ENCODE peak calls at places on chromosomes 1 and 21, in eight cellular contexts. One of them, this sample, is unnamed.

GRCh38 chr1:215114154-215114933 is 31.8 kb downstream of the KCNK2 start:
- DNase-seq in heart left ventricle: no peak
- DNase-seq in left ventricle myocardium inferior: no peak
- DNase-seq in fibroblast of lung: peak
- DNase-seq in colonic mucosa: no peak
- DNase-seq in HFF-Myc: peak
- DNase-seq in lower leg skin: no peak
- DNase-seq in RWPE2: no peak
- DNase-seq in this sample: no peak

GRCh38 chr1:212341090-212341489 is 55.9 kb downstream of the PPP2R5A start:
- DNase-seq in heart left ventricle: no peak
- DNase-seq in lower leg skin: no peak
- DNase-seq in RWPE2: no peak
- DNase-seq in colonic mucosa: no peak
- DNase-seq in HFF-Myc: no peak
- DNase-seq in left ventricle myocardium inferior: no peak
- DNase-seq in fibroblast of lung: no peak
- DNase-seq in this sample: no peak

GRCh38 chr1:228417471-228418203 is 976 bp upstream of the TRIM17 start:
- DNase-seq in fibroblast of lung: no peak
- DNase-seq in HFF-Myc: no peak
- DNase-seq in lower leg skin: no peak
- DNase-seq in heart left ventricle: no peak
- DNase-seq in left ventricle myocardium inferior: no peak
- DNase-seq in colonic mucosa: no peak
- DNase-seq in RWPE2: no peak
- DNase-seq in this sample: no peak

GRCh38 chr1:246609632-246610031 is 43.4 kb downstream of the CNST start:
- DNase-seq in RWPE2: no peak
- DNase-seq in left ventricle myocardium inferior: no peak
- DNase-seq in heart left ventricle: no peak
- DNase-seq in lower leg skin: no peak
- DNase-seq in colonic mucosa: no peak
- DNase-seq in fibroblast of lung: no peak
- DNase-seq in HFF-Myc: no peak
- DNase-seq in this sample: no peak

GRCh38 chr1:153483776-153484175 is 23.3 kb upstream of the S100A7 start:
- DNase-seq in lower leg skin: no peak
- DNase-seq in left ventricle myocardium inferior: no peak
- DNase-seq in heart left ventricle: no peak
- DNase-seq in HFF-Myc: no peak
- DNase-seq in RWPE2: no peak
- DNase-seq in fibroblast of lung: no peak
- DNase-seq in colonic mucosa: peak
- DNase-seq in this sample: no peak

GRCh38 chr21:34185051-34185750 is 111.8 kb downstream of the MRPS6 start:
- DNase-seq in lower leg skin: peak
- DNase-seq in left ventricle myocardium inferior: no peak
- DNase-seq in fibroblast of lung: no peak
- DNase-seq in HFF-Myc: no peak
- DNase-seq in RWPE2: no peak
- DNase-seq in heart left ventricle: no peak
- DNase-seq in colonic mucosa: no peak
- DNase-seq in this sample: no peak

GRCh38 chr1:91120421-91120820 is 98.6 kb upstream of the ZNF644 start:
- DNase-seq in HFF-Myc: no peak
- DNase-seq in lower leg skin: no peak
- DNase-seq in heart left ventricle: no peak
- DNase-seq in left ventricle myocardium inferior: no peak
- DNase-seq in RWPE2: no peak
- DNase-seq in fibroblast of lung: no peak
- DNase-seq in colonic mucosa: no peak
- DNase-seq in this sample: no peak

GRCh38 chr1:9225411-9225785 is 9.2 kb upstream of the H6PD start:
- DNase-seq in fibroblast of lung: no peak
- DNase-seq in lower leg skin: no peak
- DNase-seq in colonic mucosa: no peak
- DNase-seq in HFF-Myc: no peak
- DNase-seq in RWPE2: no peak
- DNase-seq in heart left ventricle: no peak
- DNase-seq in left ventricle myocardium inferior: no peak
- DNase-seq in this sample: no peak

GRCh38 chr1:111199881-111200801 is at the start of gene DENND2D:
- DNase-seq in lower leg skin: peak
- DNase-seq in left ventricle myocardium inferior: peak
- DNase-seq in heart left ventricle: peak
- DNase-seq in HFF-Myc: no peak
- DNase-seq in fibroblast of lung: no peak
- DNase-seq in RWPE2: no peak
- DNase-seq in colonic mucosa: peak
- DNase-seq in this sample: peak

GRCh38 chr1:34500451-34500850 is 254.4 kb upstream of the GJB5 start:
- DNase-seq in RWPE2: no peak
- DNase-seq in lower leg skin: no peak
- DNase-seq in left ventricle myocardium inferior: peak
- DNase-seq in fibroblast of lung: no peak
- DNase-seq in heart left ventricle: no peak
- DNase-seq in colonic mucosa: no peak
- DNase-seq in HFF-Myc: no peak
- DNase-seq in this sample: peak

GRCh38 chr1:42970143-42970542 is 11.5 kb upstream of the SLC2A1 start:
- DNase-seq in heart left ventricle: no peak
- DNase-seq in RWPE2: no peak
- DNase-seq in left ventricle myocardium inferior: no peak
- DNase-seq in lower leg skin: no peak
- DNase-seq in colonic mucosa: no peak
- DNase-seq in fibroblast of lung: peak
- DNase-seq in HFF-Myc: no peak
- DNase-seq in this sample: no peak

GRCh38 chr1:92961896-92962752 is 862 bp upstream of the DIPK1A start:
- DNase-seq in fibroblast of lung: peak
- DNase-seq in RWPE2: peak
- DNase-seq in lower leg skin: peak
- DNase-seq in heart left ventricle: peak
- DNase-seq in left ventricle myocardium inferior: peak
- DNase-seq in HFF-Myc: no peak
- DNase-seq in colonic mucosa: peak
- DNase-seq in this sample: peak

GRCh38 chr1:78339490-78339889 is 151.3 kb upstream of the PTGFR start:
- DNase-seq in lower leg skin: no peak
- DNase-seq in RWPE2: no peak
- DNase-seq in HFF-Myc: peak
- DNase-seq in fibroblast of lung: no peak
- DNase-seq in heart left ventricle: no peak
- DNase-seq in left ventricle myocardium inferior: no peak
- DNase-seq in colonic mucosa: no peak
- DNase-seq in this sample: no peak

GRCh38 chr1:157363660-157364140 is 188.6 kb downstream of the FCRL5 start:
- DNase-seq in RWPE2: no peak
- DNase-seq in left ventricle myocardium inferior: no peak
- DNase-seq in HFF-Myc: peak
- DNase-seq in fibroblast of lung: peak
- DNase-seq in lower leg skin: no peak
- DNase-seq in colonic mucosa: peak
- DNase-seq in heart left ventricle: no peak
- DNase-seq in this sample: no peak

GRCh38 chr1:29577512-29577911 is 341.2 kb downstream of the PTPRU start:
- DNase-seq in lower leg skin: no peak
- DNase-seq in HFF-Myc: no peak
- DNase-seq in left ventricle myocardium inferior: no peak
- DNase-seq in fibroblast of lung: no peak
- DNase-seq in colonic mucosa: no peak
- DNase-seq in heart left ventricle: no peak
- DNase-seq in RWPE2: no peak
- DNase-seq in this sample: no peak

GRCh38 chr1:156293098-156293434 is 2.4 kb downstream of the GLMP start:
- DNase-seq in left ventricle myocardium inferior: no peak
- DNase-seq in heart left ventricle: no peak
- DNase-seq in RWPE2: no peak
- DNase-seq in fibroblast of lung: no peak
- DNase-seq in HFF-Myc: no peak
- DNase-seq in colonic mucosa: no peak
- DNase-seq in lower leg skin: no peak
- DNase-seq in this sample: no peak

GRCh38 chr1:156298852-156299357 is at the start of gene VHLL:
- DNase-seq in colonic mucosa: no peak
- DNase-seq in lower leg skin: no peak
- DNase-seq in HFF-Myc: no peak
- DNase-seq in left ventricle myocardium inferior: no peak
- DNase-seq in RWPE2: no peak
- DNase-seq in fibroblast of lung: no peak
- DNase-seq in heart left ventricle: no peak
- DNase-seq in this sample: no peak

GRCh38 chr1:156293895-156294294 is 1.6 kb downstream of the GLMP start:
- DNase-seq in left ventricle myocardium inferior: no peak
- DNase-seq in HFF-Myc: no peak
- DNase-seq in colonic mucosa: no peak
- DNase-seq in lower leg skin: no peak
- DNase-seq in RWPE2: no peak
- DNase-seq in heart left ventricle: no peak
- DNase-seq in fibroblast of lung: no peak
- DNase-seq in this sample: no peak

GRCh38 chr1:156291226-156292061 is 4.0 kb downstream of the GLMP start:
- DNase-seq in RWPE2: no peak
- DNase-seq in colonic mucosa: peak
- DNase-seq in left ventricle myocardium inferior: peak
- DNase-seq in fibroblast of lung: peak
- DNase-seq in HFF-Myc: no peak
- DNase-seq in lower leg skin: peak
- DNase-seq in heart left ventricle: peak
- DNase-seq in this sample: peak

GRCh38 chr1:156295391-156295947 is at the start of gene GLMP:
- DNase-seq in RWPE2: no peak
- DNase-seq in left ventricle myocardium inferior: peak
- DNase-seq in lower leg skin: peak
- DNase-seq in fibroblast of lung: peak
- DNase-seq in heart left ventricle: peak
- DNase-seq in HFF-Myc: no peak
- DNase-seq in colonic mucosa: peak
- DNase-seq in this sample: peak
- TF ChIP-seq CTCF in RWPE2: no peak
- TF ChIP-seq CTCF in left ventricle myocardium inferior: no peak
- TF ChIP-seq CTCF in lower leg skin: no peak
- TF ChIP-seq CTCF in fibroblast of lung: no peak
- TF ChIP-seq CTCF in heart left ventricle: no peak
- TF ChIP-seq CTCF in HFF-Myc: no peak
- TF ChIP-seq CTCF in colonic mucosa: no peak
- TF ChIP-seq CTCF in this sample: no peak

GRCh38 chr1:31834501-31834900 is 18.7 kb upstream of the SPOCD1 start:
- DNase-seq in lower leg skin: no peak
- DNase-seq in colonic mucosa: no peak
- DNase-seq in RWPE2: no peak
- DNase-seq in heart left ventricle: no peak
- DNase-seq in HFF-Myc: no peak
- DNase-seq in left ventricle myocardium inferior: no peak
- DNase-seq in fibroblast of lung: no peak
- DNase-seq in this sample: no peak
- TF ChIP-seq CTCF in lower leg skin: no peak
- TF ChIP-seq CTCF in colonic mucosa: no peak
- TF ChIP-seq CTCF in RWPE2: no peak
- TF ChIP-seq CTCF in heart left ventricle: no peak
- TF ChIP-seq CTCF in HFF-Myc: no peak
- TF ChIP-seq CTCF in left ventricle myocardium inferior: no peak
- TF ChIP-seq CTCF in fibroblast of lung: no peak
- TF ChIP-seq CTCF in this sample: no peak

GRCh38 chr1:22285545-22286396 is 142.9 kb upstream of the WNT4 start:
- DNase-seq in heart left ventricle: no peak
- DNase-seq in RWPE2: no peak
- DNase-seq in HFF-Myc: no peak
- DNase-seq in fibroblast of lung: no peak
- DNase-seq in lower leg skin: peak
- DNase-seq in colonic mucosa: no peak
- DNase-seq in left ventricle myocardium inferior: no peak
- DNase-seq in this sample: no peak
- TF ChIP-seq CTCF in heart left ventricle: no peak
- TF ChIP-seq CTCF in RWPE2: no peak
- TF ChIP-seq CTCF in HFF-Myc: no peak
- TF ChIP-seq CTCF in fibroblast of lung: no peak
- TF ChIP-seq CTCF in lower leg skin: no peak
- TF ChIP-seq CTCF in colonic mucosa: no peak
- TF ChIP-seq CTCF in left ventricle myocardium inferior: no peak
- TF ChIP-seq CTCF in this sample: no peak

GRCh38 chr1:201944639-201945038 is 1.7 kb downstream of the LMOD1 start:
- DNase-seq in RWPE2: no peak
- DNase-seq in fibroblast of lung: no peak
- DNase-seq in HFF-Myc: no peak
- DNase-seq in left ventricle myocardium inferior: no peak
- DNase-seq in heart left ventricle: no peak
- DNase-seq in lower leg skin: peak
- DNase-seq in colonic mucosa: no peak
- DNase-seq in this sample: no peak

GRCh38 chr1:201946224-201946908 is at the start of gene LMOD1:
- DNase-seq in fibroblast of lung: peak
- DNase-seq in heart left ventricle: peak
- DNase-seq in left ventricle myocardium inferior: peak
- DNase-seq in RWPE2: no peak
- DNase-seq in HFF-Myc: no peak
- DNase-seq in lower leg skin: peak
- DNase-seq in colonic mucosa: peak
- DNase-seq in this sample: peak

GRCh38 chr1:201945863-201946223 is 505 bp downstream of the LMOD1 start:
- DNase-seq in left ventricle myocardium inferior: no peak
- DNase-seq in RWPE2: no peak
- DNase-seq in heart left ventricle: no peak
- DNase-seq in HFF-Myc: no peak
- DNase-seq in lower leg skin: peak
- DNase-seq in colonic mucosa: no peak
- DNase-seq in fibroblast of lung: no peak
- DNase-seq in this sample: no peak

GRCh38 chr1:201944002-201944401 is 2.3 kb downstream of the LMOD1 start:
- DNase-seq in fibroblast of lung: no peak
- DNase-seq in colonic mucosa: no peak
- DNase-seq in heart left ventricle: no peak
- DNase-seq in RWPE2: no peak
- DNase-seq in HFF-Myc: no peak
- DNase-seq in left ventricle myocardium inferior: no peak
- DNase-seq in lower leg skin: peak
- DNase-seq in this sample: no peak

GRCh38 chr1:201945157-201945556 is 1.2 kb downstream of the LMOD1 start:
- DNase-seq in fibroblast of lung: no peak
- DNase-seq in heart left ventricle: no peak
- DNase-seq in HFF-Myc: no peak
- DNase-seq in lower leg skin: peak
- DNase-seq in colonic mucosa: no peak
- DNase-seq in left ventricle myocardium inferior: no peak
- DNase-seq in RWPE2: no peak
- DNase-seq in this sample: no peak
- TF ChIP-seq CTCF in fibroblast of lung: peak
- TF ChIP-seq CTCF in heart left ventricle: no peak
- TF ChIP-seq CTCF in HFF-Myc: peak
- TF ChIP-seq CTCF in lower leg skin: no peak
- TF ChIP-seq CTCF in colonic mucosa: no peak
- TF ChIP-seq CTCF in left ventricle myocardium inferior: peak
- TF ChIP-seq CTCF in RWPE2: no peak
- TF ChIP-seq CTCF in this sample: peak

DNA sequence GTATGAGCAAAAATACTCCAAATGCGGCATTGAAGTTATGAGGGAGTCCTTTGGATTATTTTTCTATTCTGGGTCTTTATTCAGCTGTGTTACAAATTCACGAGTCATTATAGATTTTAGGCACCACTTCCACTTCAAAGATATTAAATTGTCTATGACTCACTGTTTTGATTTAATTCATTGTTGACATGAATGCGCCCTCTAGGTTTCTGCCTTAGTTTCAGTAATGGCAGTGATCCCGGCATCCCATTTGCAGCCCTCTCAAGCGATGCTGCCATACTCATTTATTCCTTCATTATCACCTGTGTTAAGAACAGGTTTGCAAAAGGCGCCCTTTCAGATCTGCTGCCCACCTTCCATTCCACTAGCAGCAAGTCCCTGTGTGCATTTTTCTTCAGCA is 14.0 kb downstream of the RSPO1 start:
- DNase-seq in heart left ventricle: no peak
- DNase-seq in colonic mucosa: no peak
- DNase-seq in HFF-Myc: no peak
- DNase-seq in fibroblast of lung: no peak
- DNase-seq in RWPE2: no peak
- DNase-seq in left ventricle myocardium inferior: no peak
- DNase-seq in lower leg skin: no peak
- DNase-seq in this sample: no peak
- TF ChIP-seq CTCF in heart left ventricle: no peak
- TF ChIP-seq CTCF in colonic mucosa: no peak
- TF ChIP-seq CTCF in HFF-Myc: no peak
- TF ChIP-seq CTCF in fibroblast of lung: no peak
- TF ChIP-seq CTCF in RWPE2: no peak
- TF ChIP-seq CTCF in left ventricle myocardium inferior: no peak
- TF ChIP-seq CTCF in lower leg skin: no peak
- TF ChIP-seq CTCF in this sample: no peak

This sample was measured in heart right ventricle.